ENCODE peak calls at places on chromosomes 4 and X, in six cellular contexts. Y, G, H, U, J and X are unnamed samples.

GRCh38 chrX:12308420-12308819 is 170.1 kb downstream of the FRMPD4 start:
- DNase-seq in U (no peak), J (no peak), H (no peak), Y (no peak), G (no peak), X (no peak)

GRCh38 chr4:13264126-13264525 is 220.0 kb downstream of the RAB28 start:
- DNase-seq in U (no peak), H (no peak), Y (no peak), G (no peak), J (no peak), X (no peak)

GRCh38 chr4:7335363-7336066 is 99.2 kb downstream of the PSAPL1 start:
- DNase-seq in J (peak), Y (peak), H (peak), U (peak), G (peak), X (no peak)

GRCh38 chrX:29040160-29040559 is 452.9 kb downstream of the IL1RAPL1 start:
- DNase-seq in G (no peak), H (no peak), J (no peak), U (no peak), Y (peak), X (no peak)

GRCh38 chrX:154008521-154008920 is 11.2 kb downstream of the IRAK1 start:
- DNase-seq in G (no peak), U (no peak), Y (no peak), J (no peak), H (no peak), X (no peak)

GRCh38 chr4:183240581-183241321 is 79.3 kb downstream of the CLDN22 start:
- DNase-seq in U (no peak), Y (no peak), J (no peak), G (no peak), H (no peak), X (no peak)

GRCh38 chr4:99436462-99436861 is 1.3 kb upstream of the ADH7 start:
- DNase-seq in U (no peak), H (no peak), G (no peak), Y (no peak), J (no peak), X (no peak)

GRCh38 chr4:188002751-188003150 is 7.2 kb downstream of the ZFP42 start:
- DNase-seq in Y (no peak), U (no peak), G (no peak), H (no peak), J (no peak), X (no peak)

GRCh38 chr4:10546-10870 is 42.6 kb upstream of the ZNF595 start:
- DNase-seq in U (no peak), J (no peak), Y (no peak), H (no peak), G (no peak), X (no peak)

GRCh38 chr4:526971-527460 is 28.0 kb downstream of the PIGG start:
- DNase-seq in Y (no peak), G (no peak), U (no peak), J (no peak), H (no peak), X (no peak)

GRCh38 chr4:137651128-137651527 is 118.8 kb upstream of the PCDH18 start:
- DNase-seq in Y (no peak), H (no peak), U (peak), G (no peak), J (no peak), X (peak)

GRCh38 chrX:135345328-135345645 is 36.0 kb downstream of the ETDC start:
- DNase-seq in G (no peak), J (no peak), U (peak), H (no peak), Y (peak), X (peak)

GRCh38 chrX:84187501-84188319 is at the start of gene RPS6KA6:
- DNase-seq in U (peak), J (peak), G (peak), Y (no peak), H (no peak), X (no peak)

GRCh38 chr4:6373541-6374410 is 98.6 kb downstream of the PPP2R2C start:
- DNase-seq in Y (no peak), U (no peak), G (no peak), H (no peak), J (peak), X (no peak)

GRCh38 chr4:8592366-8593267 is at the start of gene CPZ:
- DNase-seq in Y (no peak), H (no peak), U (peak), J (no peak), G (no peak), X (no peak)

GRCh38 chrX:39854772-39855747 is 242.7 kb downstream of the BCOR start:
- DNase-seq in Y (no peak), G (no peak), H (no peak), J (no peak), U (no peak), X (no peak)

GRCh38 chr4:153465583-153465921 is 608 bp upstream of the TMEM131L start:
- DNase-seq in H (peak), Y (peak), G (peak), J (peak), U (peak), X (peak)

GRCh38 chr4:95393821-95394220 is 155.0 kb downstream of the UNC5C start:
- DNase-seq in J (no peak), G (no peak), Y (no peak), H (no peak), U (no peak), X (no peak)

GRCh38 chr4:156472624-156473023 is 499.0 kb downstream of the PDGFC start:
- DNase-seq in G (no peak), J (no peak), U (no peak), H (no peak), Y (no peak), X (no peak)

GRCh38 chrX:55187281-55187680 is 32.9 kb upstream of the PAGE5 start:
- DNase-seq in U (no peak), G (no peak), H (no peak), J (no peak), Y (no peak), X (no peak)

GRCh38 chr4:8071741-8072140 is 86.9 kb downstream of the ABLIM2 start:
- DNase-seq in U (no peak), Y (no peak), G (no peak), J (peak), H (no peak), X (no peak)

GRCh38 chr4:148980782-148981181 is 538.6 kb upstream of the NR3C2 start:
- DNase-seq in J (no peak), Y (no peak), H (no peak), U (no peak), G (no peak), X (no peak)

GRCh38 chrX:39158801-39159657 is 357.8 kb downstream of the MID1IP1 start:
- DNase-seq in J (peak), Y (no peak), U (peak), G (no peak), H (peak), X (peak)

GRCh38 chr4:121307441-121308327 is 73.1 kb downstream of the QRFPR start:
- DNase-seq in U (peak), J (no peak), Y (no peak), G (no peak), H (no peak), X (peak)

GRCh38 chr4:136281307-136281706 is 1251.0 kb downstream of the PCDH18 start:
- DNase-seq in Y (no peak), H (no peak), J (no peak), U (no peak), G (no peak), X (no peak)

GRCh38 chrX:149487292-149487691 is 17.8 kb downstream of the IDS start:
- DNase-seq in H (no peak), J (no peak), G (no peak), Y (no peak), U (no peak), X (no peak)
- TF ChIP-seq CTCF in H (no peak), J (no peak), G (peak), Y (peak), U (no peak), X (peak)

DNA sequence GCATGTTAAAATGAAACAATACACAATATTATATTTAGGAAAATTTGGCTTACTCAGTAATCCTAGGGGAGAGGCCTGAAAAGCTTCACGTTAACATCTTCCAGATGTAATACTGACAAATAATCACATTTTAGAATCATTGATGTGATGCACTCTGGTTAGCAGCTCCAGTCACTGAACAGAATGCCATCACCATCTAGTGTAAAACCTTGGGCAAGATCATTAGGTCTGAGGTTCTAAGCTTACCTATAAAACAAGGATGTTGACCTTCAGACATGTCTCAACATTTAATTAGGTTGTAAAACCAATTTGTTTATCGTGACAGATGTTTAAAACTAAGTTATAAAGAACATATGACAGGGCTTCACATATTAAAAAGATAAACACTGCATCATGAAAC is 1704.8 kb downstream of the STIM2 start:
- DNase-seq in H (no peak), Y (no peak), J (no peak), G (no peak), U (no peak), X (no peak)
- TF ChIP-seq CTCF in H (no peak), Y (no peak), J (no peak), G (no peak), U (no peak), X (no peak)

GRCh38 chr4:77415689-77416088 is 189.9 kb upstream of the CXCL13 start:
- DNase-seq in Y (no peak), U (no peak), G (no peak), H (no peak), J (no peak), X (no peak)

DNA sequence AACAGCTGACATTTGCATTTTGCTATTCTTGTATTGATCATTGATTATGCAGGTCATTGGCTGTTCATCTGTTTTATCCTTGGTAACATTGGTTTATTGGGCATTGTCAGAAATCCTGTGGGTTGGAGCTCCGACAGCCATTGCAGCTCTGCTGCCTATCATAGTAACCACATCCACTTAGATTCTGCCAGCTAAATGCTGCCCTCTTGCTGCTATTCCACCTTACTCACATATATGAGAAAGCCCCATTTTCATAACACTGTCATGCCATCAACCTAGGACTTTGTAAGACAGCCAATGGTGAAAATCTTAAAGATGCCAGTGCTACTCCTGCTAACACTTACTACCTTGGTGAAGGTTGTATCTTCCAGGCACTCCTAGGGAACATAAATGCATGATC is 187.3 kb upstream of the CXCL13 start:
- DNase-seq in Y (no peak), J (no peak), H (no peak), U (no peak), G (no peak), X (peak)
- TF ChIP-seq CTCF in Y (peak), J (no peak), H (no peak), U (no peak), G (peak), X (peak)

GRCh38 chr4:78510108-78510507 is 41.5 kb upstream of the ANXA3 start:
- DNase-seq in U (no peak), J (no peak), G (no peak), Y (no peak), H (no peak), X (no peak)

GRCh38 chr4:78513411-78513975 is 38.1 kb upstream of the ANXA3 start:
- DNase-seq in H (no peak), U (no peak), G (no peak), J (no peak), Y (no peak), X (no peak)

GRCh38 chr4:78509030-78509429 is 42.5 kb upstream of the ANXA3 start:
- DNase-seq in Y (no peak), H (no peak), U (no peak), G (no peak), J (no peak), X (no peak)

GRCh38 chr4:78510681-78511080 is 40.9 kb upstream of the ANXA3 start:
- DNase-seq in G (no peak), J (no peak), H (no peak), U (no peak), Y (no peak), X (peak)

DNA sequence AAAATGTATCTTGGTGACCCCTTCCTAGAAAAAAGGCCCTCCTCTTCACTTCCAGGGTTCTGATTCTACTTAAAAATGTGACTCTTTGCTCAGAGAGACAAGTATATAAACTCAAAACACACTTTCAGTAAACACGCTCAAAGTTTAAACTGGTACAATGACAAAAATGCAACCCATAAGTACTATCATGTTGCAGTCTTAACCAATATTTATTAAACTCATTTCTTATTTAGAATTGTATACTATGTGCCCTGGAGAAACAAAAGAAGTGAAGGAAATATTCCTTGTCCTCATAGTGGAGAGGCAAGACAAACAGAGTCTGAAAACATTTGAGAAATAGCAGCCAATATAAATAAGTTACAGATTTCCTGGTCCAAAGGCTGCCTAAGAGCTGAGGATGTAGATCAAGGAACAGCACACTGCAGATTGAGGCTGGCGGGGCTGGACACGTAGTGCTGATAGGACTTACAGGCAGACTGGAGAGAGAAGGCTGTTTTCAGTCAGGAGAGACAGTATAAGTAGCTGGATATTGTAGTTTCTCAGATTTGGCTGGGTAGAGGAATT is 39.1 kb upstream of the ANXA3 start:
- DNase-seq in H (no peak), Y (no peak), G (no peak), U (peak), J (peak), X (no peak)
- TF ChIP-seq CTCF in H (no peak), Y (no peak), G (no peak), U (no peak), J (no peak), X (no peak)

GRCh38 chr4:90292438-90292837 is 165.2 kb downstream of the CCSER1 start:
- DNase-seq in H (no peak), U (no peak), J (no peak), G (no peak), Y (no peak), X (no peak)

GRCh38 chr4:90293320-90293719 is 166.1 kb downstream of the CCSER1 start:
- DNase-seq in H (no peak), Y (no peak), U (peak), G (no peak), J (no peak), X (no peak)
- TF ChIP-seq CTCF in H (no peak), Y (peak), U (peak), G (peak), J (peak), X (peak)

GRCh38 chrX:103941201-103941975 is 21.0 kb upstream of the TMSB15B start:
- DNase-seq in J (no peak), Y (no peak), H (no peak), G (no peak), U (peak), X (peak)
- TF ChIP-seq CTCF in J (peak), Y (peak), H (peak), G (peak), U (peak), X (peak)

DNA sequence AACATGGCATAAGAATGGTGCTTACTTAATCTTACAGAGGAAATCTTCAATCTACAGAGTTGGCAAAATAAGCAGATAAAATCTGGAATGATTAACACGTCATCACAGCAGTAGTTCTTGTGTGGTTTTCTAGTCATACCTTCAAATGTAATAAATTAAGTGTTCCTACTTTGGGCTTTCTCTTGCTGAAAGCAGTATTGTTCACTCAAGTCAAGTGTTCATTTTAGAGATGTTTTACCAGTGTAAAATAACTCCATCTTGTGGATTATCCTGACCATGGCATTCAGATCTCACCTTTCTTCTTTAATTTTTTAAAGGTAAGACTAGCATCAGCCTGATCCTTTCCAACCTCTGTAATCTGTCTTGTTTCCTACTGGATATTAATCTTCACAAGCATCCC is 72.9 kb downstream of the ADAMTS3 start:
- DNase-seq in G (no peak), H (no peak), J (no peak), Y (no peak), U (no peak), X (no peak)
- TF ChIP-seq CTCF in G (peak), H (no peak), J (no peak), Y (no peak), U (peak), X (peak)

GRCh38 chr4:100843897-100844296 is 326.1 kb upstream of the EMCN start:
- DNase-seq in Y (no peak), J (no peak), H (no peak), G (no peak), U (no peak), X (no peak)

GRCh38 chr4:100849319-100849718 is 331.5 kb upstream of the EMCN start:
- DNase-seq in U (no peak), G (no peak), J (no peak), Y (no peak), H (no peak), X (no peak)

GRCh38 chr4:100852326-100852725 is 334.5 kb upstream of the EMCN start:
- DNase-seq in H (no peak), G (no peak), U (no peak), Y (no peak), J (no peak), X (no peak)

GRCh38 chr4:100848865-100849264 is 331.0 kb upstream of the EMCN start:
- DNase-seq in J (no peak), U (no peak), G (no peak), H (no peak), Y (no peak), X (no peak)
- TF ChIP-seq CTCF in J (no peak), U (no peak), G (no peak), H (no peak), Y (peak), X (peak)

GRCh38 chr4:150582101-150582565 is at the start of gene MAB21L2:
- DNase-seq in G (no peak), Y (no peak), U (peak), H (no peak), J (no peak), X (no peak)
- TF ChIP-seq CTCF in G (no peak), Y (no peak), U (no peak), H (no peak), J (no peak), X (no peak)